ENCODE peak calls at places on chromosomes 11 and 22, in eight cellular contexts. V is lower lobe of right lung; U is CD8-positive, alpha-beta memory T cell; A is spleen; H is testis; D is aorta; G is GM12878; W is heart left ventricle. E is an unnamed sample. For H3K4me1, the result is how much of the 10 kb centered on the place peaks cover.

GRCh38 chr22:49848690-49849160 is 4.9 kb upstream of the ZBED4 start:
- DNase-seq in V (no peak), U (no peak), A (peak), H (no peak), D (peak), G (no peak), W (no peak), E (no peak)

GRCh38 chr11:79026803-79027445 is 413.9 kb downstream of the TENM4 start:
- DNase-seq in V (no peak), U (no peak), A (no peak), H (no peak), D (no peak), G (no peak), W (no peak), E (no peak)

GRCh38 chr11:134153147-134153905 is 70.4 kb downstream of the NCAPD3 start:
- DNase-seq in V (no peak), U (no peak), A (no peak), H (peak), D (no peak), G (no peak), W (no peak), E (no peak)

GRCh38 chr11:93131709-93132108 is 66.1 kb downstream of the SLC36A4 start:
- DNase-seq in V (no peak), U (no peak), A (no peak), H (no peak), D (no peak), G (no peak), W (no peak), E (no peak)

GRCh38 chr11:79110796-79111195 is 330.0 kb downstream of the TENM4 start:
- DNase-seq in V (no peak), U (no peak), A (no peak), H (no peak), D (no peak), G (no peak), W (no peak), E (no peak)

GRCh38 chr11:20980736-20981135 is 311.4 kb downstream of the NELL1 start:
- DNase-seq in V (no peak), U (no peak), A (no peak), H (no peak), D (no peak), G (no peak), W (no peak), E (no peak)

GRCh38 chr22:29517215-29517908 is 36.2 kb downstream of the THOC5 start:
- DNase-seq in V (no peak), U (no peak), A (peak), H (peak), D (no peak), G (no peak), W (peak), E (no peak)

GRCh38 chr11:13928566-13929251 is 33.8 kb upstream of the SPON1 start:
- DNase-seq in V (no peak), U (no peak), A (no peak), H (peak), D (no peak), G (no peak), W (no peak), E (no peak)

GRCh38 chr22:39967103-39967829 is 7.1 kb downstream of the TMA7B start:
- DNase-seq in V (no peak), U (no peak), A (no peak), H (peak), D (no peak), G (no peak), W (no peak), E (no peak)

GRCh38 chr22:20204821-20205220 is 54.0 kb upstream of the CCDC188 start:
- DNase-seq in V (no peak), U (no peak), A (no peak), H (no peak), D (no peak), G (no peak), W (no peak), E (no peak)

GRCh38 chr11:118908931-118909618 is 16.7 kb downstream of the BCL9L start:
- DNase-seq in V (peak), U (no peak), A (peak), H (peak), D (peak), G (no peak), W (peak), E (peak)

GRCh38 chr11:99814738-99815137 is 794.0 kb downstream of the CNTN5 start:
- DNase-seq in V (no peak), U (no peak), A (no peak), H (no peak), D (no peak), G (no peak), W (no peak), E (no peak)

GRCh38 chr11:99818991-99819390 is 798.2 kb downstream of the CNTN5 start:
- DNase-seq in V (no peak), U (no peak), A (no peak), H (no peak), D (no peak), G (no peak), W (no peak), E (no peak)

GRCh38 chr11:99814021-99814420 is 793.3 kb downstream of the CNTN5 start:
- DNase-seq in V (no peak), U (no peak), A (no peak), H (no peak), D (no peak), G (no peak), W (no peak), E (no peak)
- H3K4me1 ChIP-seq in V (under half), U (under half), A (under half), H (under half), D (under half), G (under half), W (under half), E (under half)

DNA sequence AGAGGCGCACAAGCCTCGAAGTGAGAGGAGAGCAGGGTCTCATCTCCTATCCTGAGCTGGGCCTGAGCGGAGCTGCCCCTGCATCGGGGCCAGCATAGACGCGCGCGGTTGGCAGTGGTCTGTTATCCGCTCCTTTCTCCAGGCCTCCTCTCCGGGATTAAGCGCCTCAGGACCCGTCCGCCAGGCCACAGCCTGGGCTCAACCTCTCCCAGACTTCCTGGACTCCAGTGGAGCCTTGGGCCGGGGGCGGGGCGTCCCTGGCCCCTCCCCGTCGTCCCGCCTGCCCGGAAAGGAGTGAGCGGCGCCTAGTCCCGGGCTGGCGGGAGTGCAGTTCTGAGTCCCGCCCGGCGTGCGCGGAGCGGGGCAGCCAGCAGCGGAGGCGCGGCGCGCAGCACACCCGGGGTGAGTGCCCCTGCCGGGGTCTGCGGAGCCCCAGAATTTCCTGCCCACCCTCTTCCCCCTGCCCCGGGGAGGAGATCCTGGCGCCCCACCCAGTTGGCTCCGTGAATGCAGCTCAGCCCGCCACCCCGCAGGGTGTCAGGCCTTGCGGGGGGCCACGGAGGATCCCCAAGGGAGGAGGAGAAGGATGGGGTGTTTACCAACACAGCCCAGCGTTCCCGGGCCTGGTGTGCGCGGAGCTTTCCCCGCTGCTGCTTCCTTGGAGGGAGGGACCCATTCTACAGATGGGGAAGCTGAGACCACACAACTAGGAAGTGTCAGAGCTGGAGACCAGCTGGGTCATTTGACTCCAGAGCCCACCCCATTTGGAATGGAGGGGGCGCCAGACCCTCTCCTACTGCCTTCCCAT is at the start of gene TCIRG1:
- DNase-seq in V (peak), U (peak), A (peak), H (peak), D (peak), G (peak), W (peak), E (peak)
- H3K4me3 ChIP-seq in V (peak), U (peak), A (peak), H (peak), D (peak), G (peak), W (peak), E (peak)

GRCh38 chr11:2385156-2386151 is 8.3 kb downstream of the CD81 start:
- DNase-seq in V (no peak), U (no peak), A (peak), H (no peak), D (no peak), G (peak), W (no peak), E (no peak)

GRCh38 chr11:2386591-2386990 is 9.5 kb downstream of the CD81 start:
- DNase-seq in V (no peak), U (no peak), A (peak), H (no peak), D (no peak), G (no peak), W (no peak), E (no peak)

GRCh38 chr11:2382927-2383822 is 6.1 kb downstream of the CD81 start:
- DNase-seq in V (no peak), U (peak), A (peak), H (peak), D (peak), G (no peak), W (peak), E (no peak)

GRCh38 chr11:2383823-2384722 is 7.0 kb downstream of the CD81 start:
- DNase-seq in V (no peak), U (peak), A (peak), H (peak), D (no peak), G (peak), W (no peak), E (no peak)

DNA sequence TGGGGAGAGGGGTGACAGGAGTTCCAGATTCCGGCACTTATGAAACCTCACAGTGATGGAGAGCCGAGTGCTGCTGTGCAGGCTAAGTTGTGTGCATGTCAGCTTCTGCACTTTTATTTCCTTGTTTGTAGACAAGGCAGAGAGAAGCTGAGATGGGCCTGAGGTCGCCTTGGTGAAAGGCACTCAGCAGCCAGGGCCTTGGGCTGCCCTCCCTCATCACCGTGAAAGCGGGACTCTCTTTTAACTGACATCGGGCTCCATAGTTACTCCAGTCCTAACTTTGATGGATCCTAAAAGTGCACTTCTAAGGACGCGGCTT is 7.6 kb downstream of the CD81 start:
- DNase-seq in V (no peak), U (no peak), A (no peak), H (no peak), D (no peak), G (no peak), W (no peak), E (no peak)
- H3K4me1 ChIP-seq in V (half or more), U (half or more), A (half or more), H (half or more), D (under half), G (half or more), W (half or more), E (under half)

GRCh38 chr11:64687641-64688533 is 35.1 kb downstream of the NRXN2 start:
- DNase-seq in V (no peak), U (no peak), A (no peak), H (peak), D (no peak), G (no peak), W (no peak), E (no peak)

GRCh38 chr11:64686466-64687175 is 36.4 kb downstream of the NRXN2 start:
- DNase-seq in V (no peak), U (no peak), A (no peak), H (no peak), D (no peak), G (no peak), W (no peak), E (no peak)

GRCh38 chr11:64690235-64690634 is 32.8 kb downstream of the NRXN2 start:
- DNase-seq in V (no peak), U (no peak), A (no peak), H (peak), D (no peak), G (no peak), W (no peak), E (no peak)

GRCh38 chr11:64687204-64687603 is 35.8 kb downstream of the NRXN2 start:
- DNase-seq in V (no peak), U (no peak), A (peak), H (peak), D (peak), G (no peak), W (peak), E (no peak)

DNA sequence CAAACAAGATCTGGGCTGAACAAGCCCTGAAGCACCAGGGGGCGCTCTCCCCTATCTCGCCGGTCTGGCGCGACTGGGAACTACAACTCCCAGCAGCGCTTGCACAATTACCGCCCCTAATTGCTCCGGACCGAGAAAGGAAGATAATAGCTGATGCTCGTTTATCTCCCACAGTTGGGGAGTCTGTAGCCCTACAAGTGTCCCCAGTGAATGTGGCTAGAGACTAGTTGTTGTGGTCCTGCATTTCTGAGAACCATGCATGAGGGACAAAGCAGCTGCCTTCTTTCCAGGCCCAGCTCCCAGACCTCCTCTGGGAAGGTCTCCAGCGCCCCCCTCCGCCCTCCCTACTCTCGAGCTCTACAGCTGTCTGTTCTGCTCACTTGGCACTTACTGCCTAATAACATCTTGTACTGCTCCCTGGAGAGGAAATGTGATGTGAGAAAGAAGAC is 34.4 kb downstream of the NRXN2 start:
- DNase-seq in V (peak), U (peak), A (peak), H (peak), D (peak), G (peak), W (peak), E (peak)
- H3K4me3 ChIP-seq in V (peak), U (peak), A (peak), H (peak), D (no peak), G (no peak), W (no peak), E (peak)